ENCODE peak calls at places on chromosomes 16 and 17, in six cellular contexts. One of them, this sample, is unnamed.

GRCh38 chr16:72878301-72879269 is 169.3 kb downstream of the ZFHX3 start:
- DNase-seq in endothelial cell of umbilical vein: no peak
- DNase-seq in K562: no peak
- DNase-seq in A549: no peak
- DNase-seq in GM12878: no peak
- DNase-seq in HepG2: peak
- DNase-seq in this sample: no peak

GRCh38 chr17:13016881-13017622 is 775 bp downstream of the ELAC2 start:
- DNase-seq in endothelial cell of umbilical vein: no peak
- DNase-seq in K562: no peak
- DNase-seq in A549: peak
- DNase-seq in GM12878: no peak
- DNase-seq in HepG2: peak
- DNase-seq in this sample: peak

GRCh38 chr16:10111156-10111761 is 71.0 kb downstream of the GRIN2A start:
- DNase-seq in endothelial cell of umbilical vein: no peak
- DNase-seq in K562: no peak
- DNase-seq in A549: no peak
- DNase-seq in GM12878: no peak
- DNase-seq in HepG2: no peak
- DNase-seq in this sample: no peak

GRCh38 chr16:89869911-89870310 is 3.5 kb upstream of the TCF25 start:
- DNase-seq in endothelial cell of umbilical vein: no peak
- DNase-seq in K562: no peak
- DNase-seq in A549: no peak
- DNase-seq in GM12878: no peak
- DNase-seq in HepG2: no peak
- DNase-seq in this sample: no peak

GRCh38 chr17:46059457-46059856 is 60.4 kb downstream of the STH start:
- DNase-seq in endothelial cell of umbilical vein: no peak
- DNase-seq in K562: no peak
- DNase-seq in A549: no peak
- DNase-seq in GM12878: no peak
- DNase-seq in HepG2: no peak
- DNase-seq in this sample: no peak

GRCh38 chr16:3530371-3530914 is 29.6 kb downstream of the CLUAP1 start:
- DNase-seq in endothelial cell of umbilical vein: no peak
- DNase-seq in K562: no peak
- DNase-seq in A549: peak
- DNase-seq in GM12878: no peak
- DNase-seq in HepG2: no peak
- DNase-seq in this sample: no peak

GRCh38 chr17:35788504-35788998 is 6.9 kb downstream of the MMP28 start:
- DNase-seq in endothelial cell of umbilical vein: no peak
- DNase-seq in K562: peak
- DNase-seq in A549: peak
- DNase-seq in GM12878: no peak
- DNase-seq in HepG2: no peak
- DNase-seq in this sample: no peak

GRCh38 chr17:45942284-45942683 is 47.9 kb downstream of the MAPT start:
- DNase-seq in endothelial cell of umbilical vein: no peak
- DNase-seq in K562: no peak
- DNase-seq in A549: no peak
- DNase-seq in GM12878: no peak
- DNase-seq in HepG2: no peak
- DNase-seq in this sample: no peak

GRCh38 chr17:38848557-38848891 is 5.0 kb downstream of the RPL23 start:
- DNase-seq in endothelial cell of umbilical vein: no peak
- DNase-seq in K562: no peak
- DNase-seq in A549: no peak
- DNase-seq in GM12878: no peak
- DNase-seq in HepG2: no peak
- DNase-seq in this sample: no peak

GRCh38 chr17:80119271-80119791 is 17.9 kb downstream of the GAA start:
- DNase-seq in endothelial cell of umbilical vein: no peak
- DNase-seq in K562: no peak
- DNase-seq in A549: no peak
- DNase-seq in GM12878: no peak
- DNase-seq in HepG2: no peak
- DNase-seq in this sample: no peak

GRCh38 chr16:49021136-49021535 is 260.5 kb downstream of the CBLN1 start:
- DNase-seq in endothelial cell of umbilical vein: no peak
- DNase-seq in K562: no peak
- DNase-seq in A549: no peak
- DNase-seq in GM12878: no peak
- DNase-seq in HepG2: no peak
- DNase-seq in this sample: no peak

GRCh38 chr17:45579529-45580495 is 89.3 kb upstream of the PLEKHM1 start:
- DNase-seq in endothelial cell of umbilical vein: no peak
- DNase-seq in K562: peak
- DNase-seq in A549: no peak
- DNase-seq in GM12878: no peak
- DNase-seq in HepG2: no peak
- DNase-seq in this sample: peak

GRCh38 chr17:66493283-66494019 is 191.0 kb downstream of the PRKCA start:
- DNase-seq in endothelial cell of umbilical vein: peak
- DNase-seq in K562: no peak
- DNase-seq in A549: peak
- DNase-seq in GM12878: no peak
- DNase-seq in HepG2: no peak
- DNase-seq in this sample: peak

GRCh38 chr16:83974475-83974874 is 6.4 kb downstream of the NECAB2 start:
- DNase-seq in endothelial cell of umbilical vein: no peak
- DNase-seq in K562: no peak
- DNase-seq in A549: no peak
- DNase-seq in GM12878: no peak
- DNase-seq in HepG2: no peak
- DNase-seq in this sample: no peak

GRCh38 chr17:56867948-56868376 is 34.0 kb downstream of the DGKE start:
- DNase-seq in endothelial cell of umbilical vein: peak
- DNase-seq in K562: no peak
- DNase-seq in A549: no peak
- DNase-seq in GM12878: no peak
- DNase-seq in HepG2: no peak
- DNase-seq in this sample: no peak

GRCh38 chr17:67374329-67375053 is 2.6 kb upstream of the PITPNC1 start:
- DNase-seq in endothelial cell of umbilical vein: peak
- DNase-seq in K562: peak
- DNase-seq in A549: peak
- DNase-seq in GM12878: no peak
- DNase-seq in HepG2: peak
- DNase-seq in this sample: peak

GRCh38 chr17:50117202-50118040 is 12.5 kb downstream of the SAMD14 start:
- DNase-seq in endothelial cell of umbilical vein: peak
- DNase-seq in K562: peak
- DNase-seq in A549: peak
- DNase-seq in GM12878: no peak
- DNase-seq in HepG2: peak
- DNase-seq in this sample: peak

GRCh38 chr17:58536541-58536940 is 22.1 kb upstream of the MTMR4 start:
- DNase-seq in endothelial cell of umbilical vein: no peak
- DNase-seq in K562: no peak
- DNase-seq in A549: no peak
- DNase-seq in GM12878: no peak
- DNase-seq in HepG2: no peak
- DNase-seq in this sample: no peak
- TF ChIP-seq MAX in endothelial cell of umbilical vein: no peak
- TF ChIP-seq MAX in K562: no peak
- TF ChIP-seq MAX in A549: no peak
- TF ChIP-seq MAX in GM12878: no peak
- TF ChIP-seq MAX in HepG2: no peak
- TF ChIP-seq MAX in this sample: no peak

GRCh38 chr16:16047761-16048160 is 98.3 kb downstream of the ABCC1 start:
- DNase-seq in endothelial cell of umbilical vein: no peak
- DNase-seq in K562: no peak
- DNase-seq in A549: no peak
- DNase-seq in GM12878: no peak
- DNase-seq in HepG2: no peak
- DNase-seq in this sample: no peak
- TF ChIP-seq MYC in endothelial cell of umbilical vein: no peak
- TF ChIP-seq MYC in K562: no peak
- TF ChIP-seq MYC in A549: no peak
- TF ChIP-seq MYC in GM12878: no peak
- TF ChIP-seq MYC in HepG2: no peak
- TF ChIP-seq MYC in this sample: no peak

GRCh38 chr16:15509593-15510520 is 75.5 kb downstream of the BMERB1 start:
- DNase-seq in endothelial cell of umbilical vein: no peak
- DNase-seq in K562: no peak
- DNase-seq in A549: no peak
- DNase-seq in GM12878: no peak
- DNase-seq in HepG2: no peak
- DNase-seq in this sample: peak
- TF ChIP-seq MAX in endothelial cell of umbilical vein: no peak
- TF ChIP-seq MAX in K562: no peak
- TF ChIP-seq MAX in A549: no peak
- TF ChIP-seq MAX in GM12878: no peak
- TF ChIP-seq MAX in HepG2: no peak
- TF ChIP-seq MAX in this sample: peak

GRCh38 chr16:47599512-47599911 is 138.4 kb downstream of the PHKB start:
- DNase-seq in endothelial cell of umbilical vein: no peak
- DNase-seq in K562: no peak
- DNase-seq in A549: no peak
- DNase-seq in GM12878: peak
- DNase-seq in HepG2: no peak
- DNase-seq in this sample: no peak

GRCh38 chr16:47600376-47600775 is 139.2 kb downstream of the PHKB start:
- DNase-seq in endothelial cell of umbilical vein: no peak
- DNase-seq in K562: no peak
- DNase-seq in A549: no peak
- DNase-seq in GM12878: no peak
- DNase-seq in HepG2: no peak
- DNase-seq in this sample: no peak

GRCh38 chr16:47604306-47604705 is 143.2 kb downstream of the PHKB start:
- DNase-seq in endothelial cell of umbilical vein: no peak
- DNase-seq in K562: no peak
- DNase-seq in A549: no peak
- DNase-seq in GM12878: no peak
- DNase-seq in HepG2: no peak
- DNase-seq in this sample: no peak
- TF ChIP-seq MYC in endothelial cell of umbilical vein: no peak
- TF ChIP-seq MYC in K562: no peak
- TF ChIP-seq MYC in A549: no peak
- TF ChIP-seq MYC in GM12878: no peak
- TF ChIP-seq MYC in HepG2: no peak
- TF ChIP-seq MYC in this sample: no peak

GRCh38 chr17:70308619-70309018 is 139.3 kb downstream of the KCNJ2 start:
- DNase-seq in endothelial cell of umbilical vein: no peak
- DNase-seq in K562: no peak
- DNase-seq in A549: no peak
- DNase-seq in GM12878: no peak
- DNase-seq in HepG2: no peak
- DNase-seq in this sample: no peak
- TF ChIP-seq MAX in endothelial cell of umbilical vein: no peak
- TF ChIP-seq MAX in K562: no peak
- TF ChIP-seq MAX in A549: no peak
- TF ChIP-seq MAX in GM12878: no peak
- TF ChIP-seq MAX in HepG2: no peak
- TF ChIP-seq MAX in this sample: no peak

DNA sequence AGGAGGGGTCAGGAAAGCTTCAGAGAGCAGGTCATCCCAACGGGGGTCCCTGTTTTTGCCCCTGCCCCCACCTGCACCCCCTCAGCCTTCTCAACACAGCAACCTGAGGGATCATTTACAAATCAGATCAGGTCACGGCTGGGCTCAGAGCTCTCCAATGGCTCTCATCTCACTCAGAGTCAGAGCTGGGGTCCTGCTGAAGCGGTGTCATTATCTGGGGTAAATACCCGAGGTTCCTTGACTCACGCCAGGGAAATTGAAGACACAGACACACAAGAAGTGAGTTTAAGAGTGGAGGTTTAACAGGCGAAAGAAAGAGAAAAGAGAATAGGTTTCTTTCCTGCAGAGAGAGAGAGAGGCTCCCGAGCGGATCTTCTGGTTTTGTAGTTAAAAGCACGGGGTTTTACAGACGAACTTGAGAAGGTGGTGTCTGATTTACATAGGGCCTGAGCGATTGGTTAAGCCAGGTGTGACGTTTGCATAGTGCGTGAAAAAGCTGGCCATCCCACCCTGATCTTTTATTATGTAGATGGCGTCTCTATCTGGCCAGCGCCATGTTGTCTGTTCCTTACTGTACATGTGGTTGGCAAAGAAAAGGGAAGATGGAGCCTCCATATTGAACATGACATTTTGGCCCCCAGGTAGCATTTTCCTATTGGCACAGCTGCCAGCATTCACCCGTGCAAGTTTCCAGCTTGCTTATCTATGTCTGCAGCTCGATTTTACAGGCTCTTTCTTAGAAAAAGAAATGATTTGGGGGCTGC is 51.4 kb downstream of the WSB1 start:
- DNase-seq in endothelial cell of umbilical vein: no peak
- DNase-seq in K562: peak
- DNase-seq in A549: no peak
- DNase-seq in GM12878: no peak
- DNase-seq in HepG2: no peak
- DNase-seq in this sample: no peak
- TF ChIP-seq MYC in endothelial cell of umbilical vein: no peak
- TF ChIP-seq MYC in K562: peak
- TF ChIP-seq MYC in A549: no peak
- TF ChIP-seq MYC in GM12878: no peak
- TF ChIP-seq MYC in HepG2: no peak
- TF ChIP-seq MYC in this sample: no peak

DNA sequence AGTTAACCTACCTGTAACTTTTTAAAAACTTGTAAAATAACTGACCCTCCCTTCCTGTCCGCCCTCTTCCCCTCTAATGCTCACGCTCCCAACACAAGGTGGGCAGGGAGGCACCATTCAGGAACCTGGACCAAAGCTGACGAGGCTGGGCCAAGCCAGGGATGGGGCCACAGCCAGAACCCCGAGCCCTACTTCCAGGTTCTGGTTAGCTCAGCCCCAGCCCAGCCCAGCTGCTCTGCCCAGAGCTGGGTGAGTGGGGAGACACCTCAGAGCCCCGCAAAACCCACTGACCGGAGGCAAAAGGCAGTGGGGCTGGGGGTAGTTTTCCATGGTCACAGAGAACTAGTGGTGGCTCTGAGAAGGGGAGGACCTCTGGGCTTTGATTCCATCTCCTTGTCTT is 7.4 kb downstream of the CNP start:
- DNase-seq in endothelial cell of umbilical vein: no peak
- DNase-seq in K562: no peak
- DNase-seq in A549: no peak
- DNase-seq in GM12878: no peak
- DNase-seq in HepG2: no peak
- DNase-seq in this sample: no peak
- TF ChIP-seq MAX in endothelial cell of umbilical vein: no peak
- TF ChIP-seq MAX in K562: no peak
- TF ChIP-seq MAX in A549: no peak
- TF ChIP-seq MAX in GM12878: no peak
- TF ChIP-seq MAX in HepG2: no peak
- TF ChIP-seq MAX in this sample: no peak

GRCh38 chr16:8735574-8735973 is 61.2 kb downstream of the ABAT start:
- DNase-seq in endothelial cell of umbilical vein: no peak
- DNase-seq in K562: no peak
- DNase-seq in A549: no peak
- DNase-seq in GM12878: no peak
- DNase-seq in HepG2: no peak
- DNase-seq in this sample: no peak
- TF ChIP-seq MYC in endothelial cell of umbilical vein: no peak
- TF ChIP-seq MYC in K562: no peak
- TF ChIP-seq MYC in A549: no peak
- TF ChIP-seq MYC in GM12878: no peak
- TF ChIP-seq MYC in HepG2: no peak
- TF ChIP-seq MYC in this sample: no peak

This sample was measured in NB4.